ENCODE peak calls at places on chromosome 16, in seven cellular contexts. Q is ACHN, N is endodermal cell, L is fibroblast of the conjunctiva, C is neural crest cell, D is H9, H is NCI-H2171 treated with DMSO at 0.1 percent for 48 hours. S is an unnamed sample.

GRCh38 chr16:66741131-66741900 is 10.1 kb downstream of the DYNC1LI2 start:
- DNase-seq in N (no peak), H (no peak), C (peak; percentile 50), D (no peak), Q (peak; percentile 95), L (peak; percentile 94), S (no peak)

GRCh38 chr16:66948034-66948821 is 12.8 kb upstream of the CES3 start:
- DNase-seq in Q (peak; percentile 54), H (no peak), N (peak; percentile 63), D (no peak), C (no peak), L (no peak), S (no peak)

GRCh38 chr16:25270577-25270976 is 12.9 kb upstream of the ZKSCAN2 start:
- DNase-seq in H (peak; percentile 13), C (no peak), N (no peak), D (no peak), L (no peak), Q (no peak), S (no peak)

GRCh38 chr16:87173294-87173883 is 143.8 kb downstream of the C16orf95 start:
- DNase-seq in N (no peak), C (no peak), D (no peak), H (no peak), L (no peak), Q (no peak), S (no peak)

GRCh38 chr16:11597268-11597690 is 10.6 kb upstream of the LITAF start:
- DNase-seq in H (no peak), C (no peak), N (no peak), Q (no peak), D (no peak), L (no peak), S (no peak)

GRCh38 chr16:31265329-31266245 is 5.8 kb downstream of the ITGAM start:
- DNase-seq in C (no peak), H (no peak), N (peak; percentile 75), D (peak; percentile 60), Q (peak; percentile 79), L (no peak), S (no peak)

GRCh38 chr16:29009050-29009837 is 24.4 kb downstream of the LAT start:
- DNase-seq in Q (no peak), D (no peak), N (no peak), H (no peak), L (no peak), C (no peak), S (no peak)

GRCh38 chr16:80614908-80615696 is 74.3 kb downstream of the DYNLRB2 start:
- DNase-seq in H (no peak), C (no peak), N (peak; percentile 35), D (no peak), L (peak; percentile 30), Q (peak; percentile 48), S (no peak)

GRCh38 chr16:14668556-14669223 is 25.4 kb downstream of the PLA2G10 start:
- DNase-seq in C (no peak), Q (no peak), L (no peak), N (no peak), D (no peak), H (no peak), S (no peak)

GRCh38 chr16:50386819-50387218 is 18.0 kb upstream of the BRD7 start:
- DNase-seq in Q (no peak), L (no peak), N (no peak), C (no peak), D (no peak), H (peak; percentile 95), S (no peak)

GRCh38 chr16:75532791-75533190 is 3.1 kb downstream of the CHST5 start:
- DNase-seq in Q (no peak), D (no peak), L (no peak), C (no peak), N (no peak), H (no peak), S (no peak)

GRCh38 chr16:4500283-4500682 is 24.1 kb downstream of the HMOX2 start:
- DNase-seq in N (no peak), C (no peak), D (no peak), Q (peak; percentile 94), H (no peak), L (no peak), S (no peak)

GRCh38 chr16:58628845-58629680 is 563 bp downstream of the CNOT1 start:
- DNase-seq in N (peak; percentile 70), H (peak; percentile 72), C (peak; percentile 4), D (peak; percentile 32), Q (peak; percentile 48), L (no peak), S (peak; percentile 43)

GRCh38 chr16:89732142-89732917 is 11.0 kb downstream of the ZNF276 start:
- DNase-seq in C (no peak), Q (no peak), H (no peak), L (no peak), N (peak; percentile 53), D (no peak), S (no peak)

S was measured in neural progenitor cell.